ENCODE peak calls at places on chromosomes 11 and 22, in ten cellular contexts. G, R, N, B, U, E, Y, H, J and X are unnamed samples.

GRCh38 chr11:131688056-131688693 is 317.8 kb downstream of the NTM start:
- DNase-seq in G (peak), R (peak), N (peak), B (peak), U (no peak), E (peak), Y (peak), H (no peak), J (peak), X (peak)

GRCh38 chr22:39135092-39135896 is 17.2 kb downstream of the CBX7 start:
- DNase-seq in G (no peak), R (peak), N (peak), B (no peak), U (peak), E (no peak), Y (peak), H (peak), J (peak), X (no peak)

GRCh38 chr22:17576475-17576874 is 13.2 kb downstream of the SLC25A18 start:
- DNase-seq in G (peak), R (peak), N (peak), B (no peak), U (no peak), E (peak), Y (no peak), H (no peak), J (no peak), X (no peak)

GRCh38 chr11:85180528-85180927 is 446.6 kb downstream of the DLG2 start:
- DNase-seq in G (no peak), R (no peak), N (no peak), B (no peak), U (no peak), E (no peak), Y (no peak), H (no peak), J (no peak), X (no peak)

GRCh38 chr11:12728417-12728816 is 54.2 kb downstream of the TEAD1 start:
- DNase-seq in G (no peak), R (no peak), N (no peak), B (no peak), U (no peak), E (peak), Y (no peak), H (no peak), J (no peak), X (no peak)

GRCh38 chr22:46233231-46233630 is 16.9 kb downstream of the CDPF1 start:
- DNase-seq in G (no peak), R (peak), N (peak), B (no peak), U (no peak), E (peak), Y (peak), H (peak), J (peak), X (peak)

GRCh38 chr11:83092488-83093384 is 21.0 kb upstream of the RAB30 start:
- DNase-seq in G (no peak), R (peak), N (peak), B (no peak), U (no peak), E (peak), Y (no peak), H (no peak), J (peak), X (no peak)

GRCh38 chr11:1193326-1194230 is 29.3 kb upstream of the MUC5B start:
- DNase-seq in G (no peak), R (no peak), N (no peak), B (peak), U (no peak), E (no peak), Y (peak), H (peak), J (no peak), X (no peak)

GRCh38 chr22:45101828-45102227 is 61.9 kb upstream of the NUP50 start:
- DNase-seq in G (no peak), R (peak), N (peak), B (peak), U (no peak), E (peak), Y (peak), H (peak), J (peak), X (peak)

GRCh38 chr11:67253872-67254624 is 12.2 kb upstream of the GRK2 start:
- DNase-seq in G (no peak), R (no peak), N (no peak), B (no peak), U (no peak), E (no peak), Y (no peak), H (no peak), J (no peak), X (no peak)